ENCODE peak calls at places on chromosomes 3 and 15, in six cellular contexts. I, T, O, Y, M and E are unnamed samples.

GRCh38 chr15:93200448-93201226 is 111.6 kb upstream of the RGMA start:
- DNase-seq in O (no peak), Y (no peak), T (no peak), I (no peak), M (no peak), E (no peak)

GRCh38 chr3:133573629-133574194 is at the start of gene CDV3:
- DNase-seq in M (no peak), T (no peak), Y (no peak), O (peak; percentile 76), I (no peak), E (no peak)

GRCh38 chr3:185537369-185537970 is 14.9 kb downstream of the LIPH start:
- DNase-seq in T (peak; percentile 4), I (peak; percentile 70), O (no peak), M (no peak), Y (peak; percentile 80), E (peak; percentile 98)

GRCh38 chr15:60831540-60831939 is 352.6 kb upstream of the ICE2 start:
- DNase-seq in Y (no peak), O (no peak), T (no peak), M (no peak), I (peak; percentile 16), E (no peak)

GRCh38 chr15:62444104-62445027 is 279.3 kb upstream of the C2CD4B start:
- DNase-seq in Y (peak; percentile 98), M (no peak), I (peak; percentile 84), O (no peak), T (peak; percentile 26), E (peak; percentile 87)

GRCh38 chr15:96207377-96208006 is 123.0 kb upstream of the NR2F2 start:
- DNase-seq in Y (peak; percentile 41), M (no peak), I (no peak), O (no peak), T (no peak), E (no peak)

GRCh38 chr3:149726716-149727407 is 25.4 kb downstream of the COMMD2 start:
- DNase-seq in M (no peak), Y (peak; percentile 10), T (no peak), O (no peak), I (no peak), E (no peak)

GRCh38 chr3:55629432-55629831 is 142.3 kb upstream of the WNT5A start:
- DNase-seq in Y (peak; percentile 31), O (no peak), M (peak; percentile 50), T (no peak), I (peak; percentile 22), E (peak; percentile 13)

GRCh38 chr15:41804920-41805666 is 22.8 kb upstream of the JMJD7 start:
- DNase-seq in T (no peak), Y (no peak), I (peak; percentile 49), O (no peak), M (no peak), E (no peak)

GRCh38 chr3:38136272-38136806 is 588 bp downstream of the ACAA1 start:
- DNase-seq in I (peak; percentile 60), O (peak; percentile 79), Y (peak; percentile 54), T (no peak), M (peak; percentile 33), E (peak; percentile 43)

GRCh38 chr15:68057089-68057488 is 3.0 kb downstream of the PIAS1 start:
- DNase-seq in I (peak; percentile 23), M (no peak), Y (no peak), O (no peak), T (no peak), E (no peak)

GRCh38 chr3:84547971-84548970 is 410.5 kb upstream of the CADM2 start:
- DNase-seq in I (no peak), M (peak; percentile 37), T (no peak), Y (no peak), O (no peak), E (peak; percentile 9)

GRCh38 chr3:41888368-41889076 is 73.4 kb downstream of the ULK4 start:
- DNase-seq in I (no peak), T (no peak), O (no peak), M (no peak), Y (no peak), E (no peak)

GRCh38 chr3:58230876-58231552 is 6.6 kb upstream of the ABHD6 start:
- DNase-seq in Y (no peak), T (no peak), I (no peak), M (no peak), O (no peak), E (no peak)

GRCh38 chr15:63057454-63058335 is 15.1 kb downstream of the TPM1 start:
- DNase-seq in M (no peak), O (no peak), Y (peak; percentile 60), I (no peak), T (no peak), E (no peak)

GRCh38 chr3:47910233-47910632 is 106.0 kb downstream of the MAP4 start:
- DNase-seq in O (no peak), T (no peak), I (no peak), Y (no peak), M (no peak), E (no peak)

GRCh38 chr15:71588746-71589145 is 221.6 kb upstream of the NR2E3 start:
- DNase-seq in Y (peak; percentile 86), O (no peak), M (no peak), I (peak; percentile 90), T (no peak), E (peak; percentile 41)

GRCh38 chr3:45273681-45274515 is 47.8 kb upstream of the TMEM158 start:
- DNase-seq in M (no peak), T (no peak), O (no peak), I (peak; percentile 7), Y (peak; percentile 49), E (peak; percentile 9)

GRCh38 chr3:81723732-81724313 is 37.6 kb downstream of the GBE1 start:
- DNase-seq in M (no peak), T (no peak), O (no peak), I (peak; percentile 60), Y (peak; percentile 59), E (peak; percentile 69)

GRCh38 chr3:43793648-43794372 is 103.1 kb downstream of the ABHD5 start:
- DNase-seq in Y (no peak), O (no peak), T (no peak), I (no peak), M (no peak), E (no peak)

GRCh38 chr3:156681003-156681402 is 6.6 kb downstream of the TIPARP start:
- DNase-seq in Y (peak; percentile 83), O (no peak), I (peak; percentile 99), T (no peak), M (no peak), E (peak; percentile 97)

GRCh38 chr3:133419151-133419550 is 19.3 kb downstream of the BFSP2 start:
- DNase-seq in I (no peak), Y (no peak), T (no peak), O (no peak), M (no peak), E (no peak)

DNA sequence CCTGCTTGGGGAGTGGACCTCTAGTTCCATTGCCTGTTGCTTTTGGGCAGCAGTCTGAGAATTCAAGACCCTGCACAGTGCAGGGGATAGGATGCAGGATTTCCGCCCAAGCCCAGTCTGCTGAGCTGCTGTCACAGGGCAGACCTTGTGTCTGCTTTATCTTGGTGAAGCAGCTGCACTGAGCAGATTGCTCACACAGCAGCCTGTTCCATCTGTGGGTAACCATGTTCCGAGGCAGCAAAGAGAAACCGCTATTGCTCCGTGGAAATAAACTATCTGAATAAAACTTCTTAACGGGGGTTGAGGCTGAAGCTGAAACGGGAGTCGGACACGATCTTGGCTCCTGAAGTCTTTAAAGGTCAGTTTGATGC is 202.3 kb downstream of the AKAP13 start:
- DNase-seq in T (no peak), I (peak; percentile 85), Y (peak; percentile 46), M (peak; percentile 79), O (no peak), E (peak; percentile 71)
- H3K4me3 ChIP-seq in T (peak overlapping the region; percentile 68), I (peak overlapping the region; percentile 19), Y (no peak overlapping the region), M (peak overlapping the region; percentile 36), O (peak overlapping the region; percentile 65), E (peak overlapping the region; percentile 56)

GRCh38 chr3:51538459-51539290 is at the start of gene RAD54L2:
- DNase-seq in T (peak; percentile 15), Y (peak; percentile 79), M (peak; percentile 81), O (peak; percentile 86), I (peak; percentile 85), E (peak; percentile 90)
- TF ChIP-seq CTCF in T (no peak), Y (peak; percentile 44), M (peak; percentile 21), O (peak; percentile 29), I (peak; percentile 18), E (no peak)

GRCh38 chr15:64905941-64906340 is 5.8 kb upstream of the ANKDD1A start:
- DNase-seq in M (no peak), Y (no peak), O (no peak), T (no peak), I (no peak), E (no peak)

GRCh38 chr15:64905119-64905831 is 6.4 kb upstream of the ANKDD1A start:
- DNase-seq in M (peak; percentile 70), O (peak; percentile 86), I (peak; percentile 72), T (no peak), Y (peak; percentile 60), E (peak; percentile 79)

GRCh38 chr15:64903331-64903950 is 8.3 kb upstream of the ANKDD1A start:
- DNase-seq in M (no peak), O (no peak), I (peak; percentile 52), T (no peak), Y (no peak), E (peak; percentile 32)

GRCh38 chr15:64902863-64903262 is 8.8 kb upstream of the ANKDD1A start:
- DNase-seq in O (no peak), I (peak; percentile 23), M (no peak), T (no peak), Y (no peak), E (no peak)

GRCh38 chr15:64904189-64904588 is 7.5 kb upstream of the ANKDD1A start:
- DNase-seq in T (no peak), Y (no peak), I (no peak), M (no peak), O (no peak), E (no peak)
- H3K4me3 ChIP-seq in T (no peak overlapping the region), Y (no peak overlapping the region), I (no peak overlapping the region), M (no peak overlapping the region), O (no peak overlapping the region), E (no peak overlapping the region)

GRCh38 chr3:11057655-11058054 is 65.1 kb downstream of the SLC6A1 start:
- DNase-seq in M (no peak), T (no peak), I (no peak), O (no peak), Y (no peak), E (no peak)

GRCh38 chr3:11055496-11055895 is 62.9 kb downstream of the SLC6A1 start:
- DNase-seq in Y (no peak), I (no peak), T (no peak), O (no peak), M (no peak), E (no peak)

GRCh38 chr3:11053926-11054503 is 61.5 kb downstream of the SLC6A1 start:
- DNase-seq in I (no peak), T (no peak), M (no peak), Y (no peak), O (no peak), E (no peak)

GRCh38 chr3:11056531-11057050 is 64.0 kb downstream of the SLC6A1 start:
- DNase-seq in O (no peak), I (no peak), T (no peak), M (no peak), Y (no peak), E (no peak)

DNA sequence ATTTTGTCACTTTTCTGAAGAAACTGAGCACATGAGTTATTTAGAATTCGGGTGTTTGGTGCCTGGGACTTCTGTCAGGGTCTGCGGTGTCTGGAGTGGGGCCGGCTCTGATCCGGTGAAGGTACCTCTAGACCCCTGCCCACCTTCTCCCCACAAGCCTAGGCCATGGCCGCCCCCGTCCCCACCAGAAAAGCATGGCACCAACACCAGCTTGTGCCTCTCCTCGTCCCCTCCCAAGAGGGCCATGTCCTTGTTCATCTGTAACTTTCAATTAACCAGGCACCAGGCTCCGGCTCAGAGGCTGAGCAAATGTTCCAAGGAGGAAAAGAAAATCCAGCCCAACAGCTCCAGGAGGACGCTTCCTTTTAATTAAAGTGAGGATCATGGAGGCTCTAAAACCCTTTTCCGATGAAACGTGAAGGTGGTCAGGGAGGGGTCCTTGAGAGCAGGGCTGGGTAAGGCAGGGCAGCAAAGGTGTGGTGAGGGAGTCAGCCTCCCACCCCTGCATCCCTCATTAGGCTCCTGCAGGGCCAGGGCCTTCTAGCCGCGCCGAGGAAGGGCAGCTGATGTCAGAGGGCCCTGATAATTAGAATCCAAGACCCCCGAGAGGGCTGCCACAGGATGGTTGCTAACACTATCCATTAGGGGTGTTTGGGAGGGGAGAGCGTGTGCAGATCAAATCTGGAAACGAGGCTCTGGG is 62.3 kb downstream of the SLC6A1 start:
- DNase-seq in T (no peak), O (no peak), M (no peak), Y (no peak), I (no peak), E (no peak)
- TF ChIP-seq CTCF in T (no peak), O (no peak), M (no peak), Y (no peak), I (no peak), E (no peak)